ENCODE peak calls at places on chromosomes 16 and 17, in nine cellular contexts. K is ovary, Q is H1, H is H54, T is tibial nerve, S is thyroid gland, P is GM12891, J is A549, U is HCT116. X is an unnamed sample.

GRCh38 chr16:48637039-48637438 is 27.1 kb upstream of the N4BP1 start:
- DNase-seq in U (no peak), Q (no peak), T (no peak), K (no peak), J (no peak), P (no peak), H (no peak), S (no peak), X (no peak)

GRCh38 chr16:19696312-19696711 is 21.7 kb downstream of the KNOP1 start:
- DNase-seq in H (peak), U (no peak), J (peak), Q (no peak), K (peak), T (peak), S (peak), P (no peak), X (peak)

GRCh38 chr16:14529010-14529669 is 100.9 kb downstream of the PARN start:
- DNase-seq in U (peak), K (peak), P (peak), H (peak), Q (peak), T (peak), J (peak), S (peak), X (peak)

GRCh38 chr17:53896047-53896446 is 73.3 kb downstream of the KIF2B start:
- DNase-seq in J (no peak), Q (no peak), H (no peak), U (no peak), K (no peak), T (no peak), S (no peak), P (no peak), X (no peak)

GRCh38 chr17:75218121-75218520 is 12.6 kb downstream of the NUP85 start:
- DNase-seq in T (no peak), S (no peak), Q (no peak), U (no peak), J (no peak), P (no peak), K (no peak), H (no peak), X (no peak)

GRCh38 chr17:63571632-63572310 is 21.5 kb downstream of the DCAF7 start:
- DNase-seq in P (no peak), K (no peak), U (no peak), J (peak), T (no peak), S (no peak), Q (no peak), H (peak), X (peak)

GRCh38 chr16:86604436-86605220 is 26.3 kb downstream of the FOXL1 start:
- DNase-seq in K (no peak), S (no peak), P (peak), J (no peak), U (no peak), H (no peak), Q (no peak), T (no peak), X (no peak)

GRCh38 chr17:61480414-61480807 is 28.2 kb downstream of the TBX4 start:
- DNase-seq in T (no peak), K (no peak), H (no peak), Q (no peak), J (no peak), S (no peak), U (no peak), P (no peak), X (no peak)

GRCh38 chr16:17414421-17414820 is 56.3 kb downstream of the XYLT1 start:
- DNase-seq in Q (no peak), J (no peak), K (no peak), H (no peak), S (no peak), P (no peak), T (no peak), U (no peak), X (no peak)

GRCh38 chr17:64063766-64064224 is 43.4 kb upstream of the ICAM2 start:
- DNase-seq in K (peak), H (no peak), J (peak), T (no peak), S (peak), Q (peak), U (no peak), P (no peak), X (peak)

GRCh38 chr16:88924834-88925539 is 52.0 kb downstream of the CBFA2T3 start:
- DNase-seq in H (peak), Q (no peak), U (peak), P (peak), S (no peak), K (peak), T (no peak), J (peak), X (no peak)

GRCh38 chr16:29927523-29927905 is 1.5 kb upstream of the KCTD13 start:
- DNase-seq in J (no peak), H (no peak), P (no peak), U (no peak), Q (no peak), S (no peak), K (no peak), T (no peak), X (no peak)

GRCh38 chr17:56801506-56802178 is 32.1 kb downstream of the C17orf67 start:
- DNase-seq in J (no peak), T (no peak), P (no peak), U (no peak), K (no peak), S (no peak), H (no peak), Q (no peak), X (no peak)

GRCh38 chr17:28500712-28501379 is 5.3 kb upstream of the FOXN1 start:
- DNase-seq in U (no peak), T (no peak), S (peak), K (no peak), P (peak), J (no peak), Q (no peak), H (no peak), X (no peak)

GRCh38 chr16:67229906-67230808 is 3.2 kb downstream of the TMEM208 start:
- DNase-seq in J (no peak), Q (no peak), H (no peak), K (no peak), T (no peak), P (no peak), U (no peak), S (no peak), X (no peak)

GRCh38 chr16:73298562-73298961 is 250.6 kb upstream of the ZFHX3 start:
- DNase-seq in H (no peak), K (no peak), J (no peak), P (no peak), S (no peak), T (no peak), Q (no peak), U (no peak), X (no peak)

GRCh38 chr16:640614-641013 is 1.0 kb upstream of the MCRIP2 start:
- DNase-seq in T (no peak), H (no peak), S (no peak), K (no peak), J (no peak), P (no peak), U (no peak), Q (no peak), X (no peak)

GRCh38 chr16:35180970-35181369 is 1721.6 kb downstream of the TP53TG3F start:
- DNase-seq in U (no peak), T (no peak), J (no peak), P (no peak), H (no peak), Q (no peak), K (no peak), S (no peak), X (no peak)

GRCh38 chr17:78789149-78789662 is 7.1 kb upstream of the CYTH1 start:
- DNase-seq in K (peak), T (no peak), J (no peak), P (no peak), U (no peak), S (no peak), Q (no peak), H (no peak), X (no peak)

GRCh38 chr17:8163978-8164814 is 1.4 kb upstream of the VAMP2 start:
- DNase-seq in S (peak), K (peak), T (peak), Q (no peak), H (no peak), U (no peak), P (no peak), J (peak), X (peak)

GRCh38 chr17:30323895-30324319 is 9.9 kb downstream of the TMIGD1 start:
- DNase-seq in T (peak), Q (no peak), K (no peak), H (no peak), U (peak), P (no peak), J (peak), S (peak), X (peak)

GRCh38 chr16:31265329-31266245 is 5.8 kb downstream of the ITGAM start:
- DNase-seq in Q (peak), U (no peak), K (no peak), P (peak), J (peak), H (peak), S (no peak), T (no peak), X (no peak)

GRCh38 chr16:3642397-3643094 is 11.9 kb upstream of the DNASE1 start:
- DNase-seq in Q (peak), T (no peak), P (no peak), K (no peak), J (no peak), S (no peak), U (peak), H (no peak), X (peak)

GRCh38 chr16:87844374-87844733 is 25.0 kb downstream of the SLC7A5 start:
- DNase-seq in T (no peak), S (no peak), U (no peak), H (no peak), Q (peak), P (no peak), J (no peak), K (no peak), X (no peak)

GRCh38 chr16:15843635-15844279 is 13.1 kb downstream of the MYH11 start:
- DNase-seq in J (no peak), H (no peak), P (no peak), U (no peak), S (no peak), K (no peak), Q (no peak), T (no peak), X (no peak)

GRCh38 chr17:34633351-34633750 is 54.0 kb downstream of the TMEM132E start:
- DNase-seq in T (no peak), H (no peak), J (no peak), S (peak), K (no peak), P (no peak), U (no peak), Q (peak), X (no peak)

GRCh38 chr16:8961811-8962390 is 1.8 kb downstream of the USP7 start:
- DNase-seq in Q (no peak), S (peak), J (no peak), U (no peak), T (no peak), K (no peak), P (no peak), H (no peak), X (peak)

GRCh38 chr16:75004460-75004859 is 5.6 kb downstream of the ZNRF1 start:
- DNase-seq in U (no peak), T (no peak), P (no peak), J (no peak), H (no peak), K (no peak), Q (no peak), S (no peak), X (no peak)

GRCh38 chr16:79897444-79898146 is 297.1 kb upstream of the MAF start:
- DNase-seq in S (no peak), J (peak), T (peak), H (no peak), K (no peak), Q (no peak), U (no peak), P (no peak), X (no peak)

GRCh38 chr17:77208217-77208808 is 67.5 kb downstream of the SEC14L1 start:
- DNase-seq in K (peak), S (peak), T (peak), U (no peak), Q (no peak), H (no peak), P (no peak), J (peak), X (no peak)

GRCh38 chr16:86120201-86120981 is 221.4 kb downstream of the IRF8 start:
- DNase-seq in K (no peak), Q (no peak), S (no peak), P (no peak), T (no peak), J (no peak), U (no peak), H (no peak), X (no peak)

GRCh38 chr17:41522301-41523224 is 3.9 kb upstream of the KRT15 start:
- DNase-seq in T (no peak), K (no peak), J (no peak), S (no peak), U (peak), H (no peak), Q (no peak), P (no peak), X (no peak)

GRCh38 chr17:81393684-81394376 is 1.4 kb upstream of the BAHCC1 start:
- DNase-seq in J (peak), K (peak), P (no peak), U (peak), S (peak), T (peak), H (peak), Q (peak), X (peak)
- TF ChIP-seq POLR2A in J (peak), K (peak), P (no peak), U (peak), S (peak), T (peak), H (peak), Q (no peak), X (no peak)

GRCh38 chr17:44200478-44201155 is 933 bp upstream of the ATXN7L3 start:
- DNase-seq in J (no peak), P (no peak), S (peak), T (no peak), U (no peak), Q (no peak), H (no peak), K (peak), X (no peak)
- TF ChIP-seq POLR2A in J (no peak), P (peak), S (no peak), T (no peak), U (no peak), Q (no peak), H (peak), K (peak), X (peak)

GRCh38 chr17:40317880-40318834 is 9.2 kb downstream of the RARA start:
- DNase-seq in Q (peak), S (peak), P (peak), U (peak), T (peak), J (peak), K (peak), H (peak), X (peak)
- TF ChIP-seq POLR2A in Q (no peak), S (peak), P (no peak), U (no peak), T (peak), J (peak), K (peak), H (peak), X (peak)

GRCh38 chr17:31598388-31598760 is 206.9 kb downstream of the RAB11FIP4 start:
- DNase-seq in U (no peak), T (no peak), K (no peak), J (no peak), P (no peak), Q (no peak), H (no peak), S (no peak), X (no peak)

GRCh38 chr17:31595076-31595475 is 203.6 kb downstream of the RAB11FIP4 start:
- DNase-seq in S (no peak), T (no peak), P (no peak), J (no peak), K (no peak), H (no peak), U (no peak), Q (no peak), X (no peak)

GRCh38 chr17:31595666-31596381 is 204.3 kb downstream of the RAB11FIP4 start:
- DNase-seq in K (no peak), H (no peak), T (no peak), S (no peak), U (no peak), J (no peak), Q (no peak), P (no peak), X (no peak)

GRCh38 chr17:31597646-31598387 is 206.3 kb downstream of the RAB11FIP4 start:
- DNase-seq in U (no peak), J (no peak), T (no peak), P (no peak), K (no peak), H (no peak), Q (no peak), S (no peak), X (no peak)

DNA sequence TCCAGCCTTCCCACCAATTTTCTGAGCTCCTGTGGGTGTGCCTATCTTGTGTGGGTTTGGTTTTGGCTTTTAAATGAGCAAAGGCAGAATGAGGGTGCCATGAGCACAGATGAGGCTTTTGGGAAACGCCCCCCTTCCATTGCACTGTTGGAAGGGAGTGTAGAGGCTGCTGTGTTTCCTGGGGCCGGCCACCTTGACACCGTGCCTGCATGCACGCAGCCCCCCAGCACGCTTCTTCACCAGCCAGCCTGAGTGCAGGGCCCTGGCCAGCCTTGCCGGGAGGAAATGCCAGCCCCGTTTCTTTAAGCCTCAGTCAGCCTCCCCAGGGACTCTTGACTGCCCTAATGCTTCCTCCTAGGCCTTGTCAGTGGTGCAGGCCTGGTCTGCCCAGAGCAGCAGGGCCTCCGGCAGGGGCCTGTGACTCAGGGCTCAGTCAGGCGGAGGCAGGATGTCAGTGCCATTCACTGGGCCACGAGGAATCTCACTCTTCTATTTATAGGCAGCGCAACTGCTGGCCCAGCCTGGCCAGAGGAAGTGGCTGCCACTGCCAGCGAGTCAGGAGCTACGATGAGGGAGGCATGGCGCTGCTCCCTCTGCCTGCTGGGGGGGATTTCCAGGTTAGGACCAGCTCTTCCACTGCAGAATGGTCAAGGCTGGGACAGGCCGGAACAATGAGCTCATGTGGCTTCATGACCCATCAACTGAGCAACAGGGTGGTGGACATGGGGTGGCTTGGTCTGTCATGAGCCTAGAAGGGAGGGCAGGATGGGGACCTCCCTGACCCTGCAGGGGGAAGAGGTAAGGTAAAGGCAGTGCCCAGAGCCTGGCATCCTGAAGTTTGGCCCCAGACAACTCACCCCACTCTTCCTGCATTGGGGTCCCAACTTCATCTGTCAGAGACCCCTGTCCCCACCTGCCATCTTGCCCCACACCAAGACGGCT is 205.2 kb downstream of the RAB11FIP4 start:
- DNase-seq in J (peak), P (peak), Q (no peak), T (peak), K (peak), S (no peak), U (peak), H (peak), X (no peak)
- TF ChIP-seq POLR2A in J (peak), P (no peak), Q (no peak), T (no peak), K (no peak), S (no peak), U (no peak), H (peak), X (no peak)

GRCh38 chr17:7023576-7024401 is 939 bp downstream of the BCL6B start:
- DNase-seq in T (peak), U (peak), K (peak), P (peak), Q (peak), H (no peak), S (peak), J (peak), X (peak)
- TF ChIP-seq POLR2A in T (peak), U (peak), K (no peak), P (no peak), Q (no peak), H (no peak), S (no peak), J (peak), X (no peak)

DNA sequence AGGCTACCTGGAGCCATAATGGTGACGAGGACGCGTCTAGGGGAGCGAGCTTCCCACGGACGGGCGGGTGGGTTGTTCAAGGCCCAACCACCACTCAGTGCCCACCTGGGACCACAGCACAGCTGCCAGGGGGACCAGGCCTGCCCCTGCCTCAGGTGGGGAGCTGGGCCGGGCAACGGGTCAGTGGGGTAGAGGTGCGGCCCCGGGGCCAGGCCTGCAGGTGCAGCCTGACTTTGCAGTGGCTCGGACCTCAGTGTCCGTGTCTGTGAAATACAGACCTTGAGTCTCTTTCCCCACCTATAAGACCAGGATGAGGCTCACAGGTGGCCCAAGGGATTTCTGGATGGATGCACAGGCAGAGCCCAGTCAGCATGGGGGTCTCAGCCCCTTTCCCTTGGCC is 43.3 kb downstream of the ACTG1 start:
- DNase-seq in P (no peak), T (no peak), K (no peak), S (no peak), Q (no peak), J (no peak), U (no peak), H (no peak), X (no peak)
- TF ChIP-seq POLR2A in P (no peak), T (no peak), K (no peak), S (no peak), Q (no peak), J (no peak), U (no peak), H (no peak), X (no peak)

DNA sequence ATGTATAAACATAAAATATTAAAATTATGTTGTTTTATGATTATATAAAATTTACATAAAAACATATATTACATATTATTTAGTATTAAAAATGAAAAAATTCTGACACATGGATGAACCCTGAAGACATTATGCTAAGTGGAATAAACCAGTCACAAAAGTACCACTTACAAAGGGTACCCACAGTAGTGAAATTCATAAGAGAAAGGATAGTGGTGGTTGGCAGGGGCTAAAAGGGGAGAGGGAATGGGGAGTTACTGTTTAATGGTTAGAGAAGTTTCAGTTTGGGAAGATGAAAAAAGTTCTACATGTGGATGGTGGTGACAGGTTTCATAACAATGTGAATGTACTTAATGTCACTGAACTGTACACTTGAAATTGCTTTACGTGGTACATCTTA is 41.4 kb downstream of the FBXL20 start:
- DNase-seq in T (no peak), J (no peak), S (no peak), P (no peak), K (no peak), U (no peak), Q (no peak), H (no peak), X (no peak)
- TF ChIP-seq POLR2A in T (no peak), J (no peak), S (no peak), P (no peak), K (no peak), U (no peak), Q (no peak), H (no peak), X (no peak)

DNA sequence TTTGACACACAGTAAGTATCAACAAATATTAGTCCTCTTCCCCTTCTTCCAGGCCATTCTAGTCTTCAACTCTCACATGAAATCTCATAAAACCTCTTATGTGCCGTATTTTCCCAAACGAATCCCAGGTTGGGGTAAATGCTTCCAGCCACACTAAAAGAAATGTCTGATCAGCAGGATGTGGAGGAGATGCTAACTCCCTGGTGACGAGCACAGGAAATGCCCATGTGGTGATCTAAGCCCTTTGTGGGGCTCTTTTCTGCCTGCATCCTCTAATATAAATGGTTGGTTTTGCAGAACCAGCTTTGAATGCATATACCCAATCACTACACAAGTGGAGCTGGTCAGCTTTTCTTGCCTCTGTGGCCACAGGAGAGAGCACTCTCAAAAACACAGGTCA is 498.2 kb upstream of the ERCC4 start:
- DNase-seq in Q (no peak), J (no peak), K (no peak), H (no peak), U (no peak), P (no peak), S (no peak), T (no peak), X (no peak)
- TF ChIP-seq POLR2A in Q (no peak), J (no peak), K (no peak), H (no peak), U (no peak), P (no peak), S (no peak), T (no peak), X (no peak)